ENCODE peak calls at places on chromosomes 2 and 18, in ten cellular contexts. K, X, I, Y, A, W, C, L, P and T are unnamed samples.

GRCh38 chr2:159094173-159094737 is 125.8 kb downstream of the TANC1 start:
- DNase-seq in K (no peak), X (peak), I (no peak), Y (peak), A (no peak), W (no peak), C (no peak), L (no peak), P (peak), T (no peak)

GRCh38 chr2:238912228-238912915 is 64.5 kb downstream of the TWIST2 start:
- DNase-seq in K (no peak), X (no peak), I (no peak), Y (no peak), A (no peak), W (no peak), C (no peak), L (no peak), P (no peak), T (no peak)

GRCh38 chr2:130827502-130828251 is 9.0 kb upstream of the ARHGEF4 start:
- DNase-seq in K (no peak), X (no peak), I (no peak), Y (no peak), A (no peak), W (no peak), C (no peak), L (peak), P (peak), T (no peak)

GRCh38 chr2:135962401-135963138 is 22.9 kb downstream of the DARS1 start:
- DNase-seq in K (no peak), X (no peak), I (no peak), Y (no peak), A (no peak), W (no peak), C (no peak), L (no peak), P (no peak), T (no peak)

GRCh38 chr2:15761910-15762309 is 170.2 kb downstream of the DDX1 start:
- DNase-seq in K (no peak), X (no peak), I (no peak), Y (no peak), A (no peak), W (no peak), C (no peak), L (no peak), P (no peak), T (no peak)

GRCh38 chr2:37281916-37282315 is 42.7 kb downstream of the PRKD3 start:
- DNase-seq in K (no peak), X (no peak), I (no peak), Y (no peak), A (no peak), W (no peak), C (no peak), L (no peak), P (no peak), T (no peak)

GRCh38 chr2:41717883-41718282 is 329.9 kb upstream of the PKDCC start:
- DNase-seq in K (no peak), X (no peak), I (no peak), Y (no peak), A (no peak), W (no peak), C (no peak), L (no peak), P (peak), T (no peak)

GRCh38 chr18:12352188-12352587 is 24.8 kb downstream of the AFG3L2 start:
- DNase-seq in K (no peak), X (no peak), I (no peak), Y (no peak), A (no peak), W (no peak), C (no peak), L (no peak), P (no peak), T (no peak)

GRCh38 chr2:85994421-85994777 is 105.6 kb upstream of the ST3GAL5 start:
- DNase-seq in K (no peak), X (peak), I (no peak), Y (no peak), A (no peak), W (no peak), C (no peak), L (no peak), P (no peak), T (no peak)

GRCh38 chr2:229226372-229226771 is 44.7 kb downstream of the PID1 start:
- DNase-seq in K (no peak), X (peak), I (no peak), Y (no peak), A (no peak), W (no peak), C (no peak), L (no peak), P (no peak), T (no peak)

GRCh38 chr2:67954125-67954748 is 108.6 kb downstream of the C1D start:
- DNase-seq in K (no peak), X (peak), I (no peak), Y (no peak), A (no peak), W (no peak), C (no peak), L (peak), P (no peak), T (peak)

GRCh38 chr2:31580321-31581117 is at the start of gene SRD5A2:
- DNase-seq in K (no peak), X (no peak), I (no peak), Y (no peak), A (no peak), W (no peak), C (no peak), L (peak), P (no peak), T (no peak)

GRCh38 chr2:239693761-239694415 is 293.1 kb upstream of the HDAC4 start:
- DNase-seq in K (no peak), X (no peak), I (no peak), Y (no peak), A (no peak), W (no peak), C (no peak), L (no peak), P (no peak), T (no peak)

GRCh38 chr2:113890253-113891235 is 655 bp downstream of the ACTR3 start:
- DNase-seq in K (no peak), X (peak), I (peak), Y (peak), A (peak), W (peak), C (peak), L (peak), P (peak), T (no peak)

GRCh38 chr2:204840504-204840903 is 295.2 kb downstream of the PARD3B start:
- DNase-seq in K (no peak), X (no peak), I (no peak), Y (no peak), A (no peak), W (no peak), C (no peak), L (no peak), P (no peak), T (no peak)

GRCh38 chr2:66601624-66602023 is 166.7 kb downstream of the MEIS1 start:
- DNase-seq in K (no peak), X (no peak), I (no peak), Y (no peak), A (no peak), W (no peak), C (no peak), L (no peak), P (peak), T (no peak)

GRCh38 chr2:217950401-217950871 is 52.4 kb downstream of the TNS1 start:
- DNase-seq in K (no peak), X (no peak), I (no peak), Y (no peak), A (no peak), W (no peak), C (no peak), L (no peak), P (no peak), T (no peak)

GRCh38 chr2:150859162-150859561 is 371.7 kb upstream of the RND3 start:
- DNase-seq in K (no peak), X (no peak), I (no peak), Y (no peak), A (no peak), W (no peak), C (no peak), L (no peak), P (no peak), T (no peak)

GRCh38 chr2:216936954-216937357 is 77.1 kb upstream of the TNP1 start:
- DNase-seq in K (no peak), X (no peak), I (no peak), Y (no peak), A (no peak), W (no peak), C (no peak), L (no peak), P (no peak), T (no peak)

GRCh38 chr2:218166791-218167190 is at the start of gene CXCR1:
- DNase-seq in K (no peak), X (no peak), I (no peak), Y (peak), A (no peak), W (no peak), C (peak), L (no peak), P (no peak), T (no peak)

GRCh38 chr2:30714811-30715709 is 92.2 kb downstream of the CAPN13 start:
- DNase-seq in K (no peak), X (peak), I (no peak), Y (no peak), A (no peak), W (no peak), C (no peak), L (peak), P (peak), T (no peak)

GRCh38 chr2:98727369-98727749 is 3.6 kb downstream of the MGAT4A start:
- DNase-seq in K (no peak), X (no peak), I (no peak), Y (no peak), A (no peak), W (no peak), C (no peak), L (no peak), P (no peak), T (no peak)

GRCh38 chr2:1656326-1656960 is 87.9 kb downstream of the PXDN start:
- DNase-seq in K (no peak), X (no peak), I (no peak), Y (no peak), A (no peak), W (no peak), C (no peak), L (peak), P (no peak), T (no peak)

GRCh38 chr2:190882831-190883582 is 2.4 kb downstream of the GLS start:
- DNase-seq in K (no peak), X (no peak), I (no peak), Y (no peak), A (no peak), W (no peak), C (no peak), L (no peak), P (no peak), T (no peak)

GRCh38 chr2:236858661-236859060 is 227.0 kb upstream of the COPS8 start:
- DNase-seq in K (no peak), X (peak), I (no peak), Y (no peak), A (no peak), W (no peak), C (no peak), L (no peak), P (no peak), T (no peak)